ENCODE peak calls at places on chromosomes 16 and 17, in six cellular contexts. E is heart right ventricle, J is sigmoid colon, B is lung, R is endothelial cell of umbilical vein, W is GM23248. L is an unnamed sample. For H3K27me3, the result is how much of the 10 kb centered on the place peaks cover.

GRCh38 chr17:26782153-26782552 is 511.8 kb upstream of the WSB1 start:
- DNase-seq in R (no peak), W (no peak), E (no peak), B (no peak), J (peak), L (no peak)

GRCh38 chr17:5133311-5133710 is 17.5 kb downstream of the USP6 start:
- DNase-seq in E (no peak), R (no peak), W (no peak), B (no peak), J (no peak), L (no peak)

GRCh38 chr17:66727634-66728570 is 107.0 kb upstream of the CACNG5 start:
- DNase-seq in E (peak), W (peak), R (peak), J (peak), B (peak), L (no peak)

GRCh38 chr16:824194-824593 is 23.7 kb upstream of the GNG13 start:
- DNase-seq in B (no peak), E (no peak), R (no peak), J (no peak), W (no peak), L (no peak)

GRCh38 chr17:4003501-4004421 is 39.5 kb upstream of the ATP2A3 start:
- DNase-seq in R (no peak), B (no peak), J (peak), W (peak), E (no peak), L (no peak)

GRCh38 chr17:41052594-41052993 is 2.4 kb downstream of the KRTAP2-2 start:
- DNase-seq in R (no peak), J (no peak), W (peak), E (no peak), B (no peak), L (no peak)

GRCh38 chr16:4360538-4361021 is 9.5 kb upstream of the PAM16 start:
- DNase-seq in W (peak), J (no peak), B (no peak), R (no peak), E (peak), L (no peak)

GRCh38 chr16:11034481-11034931 is 90.1 kb downstream of the CLEC16A start:
- DNase-seq in R (no peak), W (peak), E (no peak), J (no peak), B (no peak), L (no peak)

GRCh38 chr17:64306850-64307463 is 43.9 kb upstream of the TEX2 start:
- DNase-seq in J (peak), W (peak), B (peak), R (peak), E (peak), L (peak)

GRCh38 chr16:89118361-89119061 is 24.9 kb downstream of the ACSF3 start:
- DNase-seq in E (no peak), J (no peak), B (no peak), W (no peak), R (no peak), L (no peak)

GRCh38 chr16:9650284-9650683 is 531.9 kb downstream of the GRIN2A start:
- DNase-seq in J (no peak), W (no peak), E (no peak), B (no peak), R (no peak), L (no peak)

GRCh38 chr16:88616736-88617135 is 21.6 kb upstream of the IL17C start:
- DNase-seq in J (no peak), R (no peak), E (no peak), B (no peak), W (no peak), L (no peak)

GRCh38 chr17:37642706-37643105 is 540 bp downstream of the DDX52 start:
- DNase-seq in W (peak), R (no peak), E (no peak), J (no peak), B (no peak), L (no peak)

GRCh38 chr16:22664561-22664997 is 149.4 kb upstream of the HS3ST2 start:
- DNase-seq in W (no peak), B (no peak), J (no peak), E (no peak), R (no peak), L (peak)

GRCh38 chr17:37543527-37544122 is 53.9 kb downstream of the DUSP14 start:
- DNase-seq in J (no peak), R (no peak), B (no peak), E (no peak), W (no peak), L (no peak)

GRCh38 chr17:76501018-76501826 is at the start of gene RHBDF2:
- DNase-seq in R (peak), J (peak), W (peak), E (peak), B (peak), L (peak)

GRCh38 chr17:55845385-55845784 is 94.5 kb downstream of the PCTP start:
- DNase-seq in R (peak), W (peak), E (peak), B (peak), J (peak), L (peak)

GRCh38 chr17:45233423-45233924 is 11.8 kb downstream of the FMNL1 start:
- DNase-seq in W (no peak), R (no peak), J (no peak), B (no peak), E (no peak), L (no peak)

GRCh38 chr17:28413804-28414203 is 7.8 kb upstream of the SLC46A1 start:
- DNase-seq in J (no peak), B (no peak), R (no peak), W (no peak), E (no peak), L (no peak)

GRCh38 chr16:14004719-14005315 is 66.3 kb upstream of the MRTFB start:
- DNase-seq in B (no peak), W (no peak), E (no peak), R (no peak), J (no peak), L (no peak)

GRCh38 chr16:86029131-86029741 is 130.3 kb downstream of the IRF8 start:
- DNase-seq in E (peak), R (no peak), B (no peak), W (peak), J (peak), L (no peak)

GRCh38 chr17:79795795-79796569 is 895 bp downstream of the CBX8 start:
- DNase-seq in B (no peak), E (no peak), W (no peak), J (no peak), R (no peak), L (no peak)

GRCh38 chr16:3986235-3986544 is 105.7 kb upstream of the CREBBP start:
- DNase-seq in W (no peak), R (no peak), B (no peak), J (no peak), E (no peak), L (no peak)

GRCh38 chr16:89700649-89701424 is 668 bp downstream of the SPATA2L start:
- DNase-seq in B (no peak), R (peak), J (no peak), W (peak), E (no peak), L (no peak)

GRCh38 chr16:87096746-87097145 is 220.4 kb downstream of the C16orf95 start:
- DNase-seq in J (no peak), B (no peak), W (no peak), E (no peak), R (no peak), L (no peak)

GRCh38 chr17:50213026-50214015 is 11.9 kb upstream of the COL1A1 start:
- DNase-seq in B (no peak), W (peak), E (no peak), J (no peak), R (no peak), L (no peak)

GRCh38 chr16:72500545-72500944 is 328.6 kb upstream of the PMFBP1 start:
- DNase-seq in W (no peak), J (no peak), R (peak), E (no peak), B (no peak), L (no peak)

DNA sequence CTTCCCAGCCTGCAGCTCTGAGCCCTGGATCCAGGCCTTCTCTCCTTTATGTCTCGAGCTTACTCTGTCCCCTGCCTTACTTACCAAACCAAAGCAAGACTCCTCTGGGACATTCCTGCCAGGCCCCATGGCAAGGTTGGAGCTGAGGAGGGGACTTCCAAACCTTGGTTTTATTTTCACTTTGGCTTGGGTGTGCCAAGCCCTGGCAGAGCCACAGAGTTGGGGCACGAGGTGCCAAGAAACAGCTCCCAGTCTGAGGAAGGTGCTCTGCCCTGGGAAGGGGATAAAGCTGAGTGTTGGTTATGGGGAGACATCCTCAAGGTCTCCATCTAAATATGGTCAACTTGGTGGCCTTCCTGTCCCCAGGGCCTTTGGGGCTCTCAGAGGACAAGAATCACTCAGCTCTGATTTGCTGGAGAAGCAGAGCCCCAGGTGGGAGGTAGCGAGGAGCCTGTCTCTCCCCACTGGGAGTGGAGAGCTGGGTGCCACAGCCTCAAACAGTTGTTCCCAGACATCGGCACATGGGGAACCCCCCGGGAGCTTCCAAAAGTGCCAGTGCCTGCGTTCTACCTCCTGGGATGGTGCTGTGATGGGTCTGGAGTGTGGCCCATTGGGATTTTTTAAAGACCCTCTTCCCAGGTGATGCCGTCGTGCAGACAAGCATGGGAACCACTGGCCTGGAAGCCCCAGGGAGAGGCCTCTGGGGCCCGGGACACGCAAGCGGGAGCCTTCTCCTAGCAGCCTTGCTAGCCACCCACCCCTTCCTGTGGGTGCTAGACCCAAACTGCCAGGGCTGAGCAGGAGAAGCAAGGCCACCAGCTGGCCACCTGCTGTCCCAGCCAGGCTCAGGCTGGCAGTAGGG is 10.3 kb downstream of the NLRC5 start:
- DNase-seq in B (no peak), J (peak), E (no peak), R (no peak), W (no peak), L (no peak)
- H3K27ac ChIP-seq in B (peak), J (no peak), E (peak), R (peak), W (peak), L (peak)

GRCh38 chr17:73170324-73170723 is 5.5 kb downstream of the SSTR2 start:
- DNase-seq in W (no peak), B (no peak), R (no peak), E (no peak), J (no peak), L (no peak)

GRCh38 chr17:73168667-73169066 is 3.9 kb downstream of the SSTR2 start:
- DNase-seq in B (no peak), E (no peak), J (no peak), R (no peak), W (no peak), L (no peak)

GRCh38 chr17:73163043-73163442 is 1.8 kb upstream of the SSTR2 start:
- DNase-seq in E (no peak), B (no peak), R (no peak), J (no peak), W (no peak), L (no peak)

GRCh38 chr17:73165616-73166404 is 1.0 kb downstream of the SSTR2 start:
- DNase-seq in B (no peak), E (no peak), W (peak), J (no peak), R (no peak), L (no peak)

GRCh38 chr17:73166731-73167581 is 2.1 kb downstream of the SSTR2 start:
- DNase-seq in W (peak), E (no peak), B (no peak), J (no peak), R (no peak), L (no peak)
- H3K27me3 ChIP-seq in W (half or more), E (half or more), B (under half), J (under half), R (half or more), L (under half)

GRCh38 chr17:35519442-35519841 is 18.0 kb downstream of the SLFN12L start:
- DNase-seq in R (no peak), E (no peak), J (no peak), W (no peak), B (no peak), L (no peak)

GRCh38 chr17:35520043-35520442 is 17.4 kb downstream of the SLFN12L start:
- DNase-seq in B (no peak), E (no peak), J (no peak), R (no peak), W (no peak), L (no peak)

GRCh38 chr17:35521150-35521549 is 16.3 kb downstream of the SLFN12L start:
- DNase-seq in J (no peak), E (no peak), R (no peak), W (no peak), B (no peak), L (no peak)

DNA sequence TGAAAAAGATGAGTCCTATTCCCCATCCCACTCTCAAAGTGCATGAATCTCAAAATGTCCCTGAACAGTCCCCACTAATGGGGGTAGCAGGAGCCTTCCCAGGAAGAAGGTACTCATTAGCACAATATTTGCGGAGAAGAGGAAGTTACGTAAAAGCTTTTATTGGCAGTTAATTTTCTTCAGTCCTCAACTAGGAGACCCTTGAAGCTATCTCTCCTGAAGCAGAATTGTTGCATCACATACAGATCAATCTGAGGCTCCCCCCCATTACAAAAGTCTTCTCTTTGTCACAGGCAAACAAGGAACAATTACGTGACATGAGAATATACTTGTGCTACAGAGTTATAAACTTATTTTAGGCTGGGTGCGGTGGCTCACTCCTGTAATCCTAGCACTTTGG is 14.2 kb downstream of the SLFN12L start:
- DNase-seq in E (no peak), B (no peak), J (no peak), W (no peak), R (no peak), L (no peak)
- H3K27ac ChIP-seq in E (no peak), B (no peak), J (no peak), W (no peak), R (no peak), L (no peak)

GRCh38 chr16:64137976-64138375 is 983.9 kb downstream of the CDH11 start:
- DNase-seq in B (no peak), W (no peak), E (no peak), R (no peak), J (no peak), L (no peak)

GRCh38 chr16:64136743-64137142 is 985.1 kb downstream of the CDH11 start:
- DNase-seq in R (no peak), J (no peak), E (no peak), W (no peak), B (no peak), L (no peak)

GRCh38 chr16:64133396-64133795 is 988.5 kb downstream of the CDH11 start:
- DNase-seq in E (no peak), W (no peak), B (no peak), R (no peak), J (no peak), L (no peak)

GRCh38 chr16:64138621-64139020 is 983.2 kb downstream of the CDH11 start:
- DNase-seq in B (no peak), J (no peak), E (no peak), W (no peak), R (no peak), L (no peak)

GRCh38 chr16:64136314-64136713 is 985.5 kb downstream of the CDH11 start:
- DNase-seq in R (no peak), J (no peak), E (no peak), B (no peak), W (no peak), L (no peak)
- H3K27me3 ChIP-seq in R (under half), J (under half), E (under half), B (under half), W (under half), L (under half)

GRCh38 chr16:49194499-49195260 is 87.0 kb downstream of the CBLN1 start:
- DNase-seq in J (no peak), B (no peak), E (peak), W (no peak), R (no peak), L (no peak)
- H3K27ac ChIP-seq in J (peak), B (no peak), E (no peak), W (no peak), R (no peak), L (peak)

GRCh38 chr16:26911436-26911835 is 155.3 kb upstream of the C16orf82 start:
- DNase-seq in E (no peak), J (no peak), B (no peak), R (no peak), W (no peak), L (no peak)
- H3K27me3 ChIP-seq in E (under half), J (under half), B (under half), R (under half), W (under half), L (under half)

L was measured in right atrium auricular region.